ENCODE peak calls at places on chromosomes 6 and 20, in nine cellular contexts. One of them, this sample, is unnamed.

GRCh38 chr6:80527552-80528052 is 421.1 kb downstream of the BCKDHB start:
- DNase-seq in aorta: no peak
- DNase-seq in substantia nigra: no peak
- DNase-seq in GM23338: no peak
- DNase-seq in PC-9: peak
- DNase-seq in mesendoderm: peak
- DNase-seq in H9: no peak
- DNase-seq in lower lobe of right lung: no peak
- DNase-seq in fibroblast of lung: no peak
- DNase-seq in this sample: peak

GRCh38 chr6:155103816-155104366 is 108.8 kb downstream of the TIAM2 start:
- DNase-seq in fibroblast of lung: peak
- DNase-seq in H9: no peak
- DNase-seq in GM23338: peak
- DNase-seq in lower lobe of right lung: no peak
- DNase-seq in mesendoderm: peak
- DNase-seq in PC-9: no peak
- DNase-seq in substantia nigra: no peak
- DNase-seq in aorta: peak
- DNase-seq in this sample: no peak

GRCh38 chr6:33427585-33428218 is 7.8 kb downstream of the SYNGAP1 start:
- DNase-seq in GM23338: peak
- DNase-seq in aorta: peak
- DNase-seq in H9: peak
- DNase-seq in mesendoderm: peak
- DNase-seq in substantia nigra: peak
- DNase-seq in lower lobe of right lung: peak
- DNase-seq in fibroblast of lung: no peak
- DNase-seq in PC-9: no peak
- DNase-seq in this sample: no peak

GRCh38 chr6:52526634-52527033 is 50.2 kb downstream of the TRAM2 start:
- DNase-seq in lower lobe of right lung: no peak
- DNase-seq in substantia nigra: no peak
- DNase-seq in mesendoderm: peak
- DNase-seq in fibroblast of lung: peak
- DNase-seq in PC-9: no peak
- DNase-seq in aorta: no peak
- DNase-seq in H9: no peak
- DNase-seq in GM23338: no peak
- DNase-seq in this sample: peak

GRCh38 chr6:87628881-87629280 is 38.9 kb downstream of the ORC3 start:
- DNase-seq in mesendoderm: no peak
- DNase-seq in lower lobe of right lung: no peak
- DNase-seq in GM23338: no peak
- DNase-seq in substantia nigra: no peak
- DNase-seq in PC-9: no peak
- DNase-seq in H9: no peak
- DNase-seq in fibroblast of lung: peak
- DNase-seq in aorta: no peak
- DNase-seq in this sample: no peak

GRCh38 chr6:7846971-7847818 is 63.4 kb downstream of the TXNDC5 start:
- DNase-seq in aorta: no peak
- DNase-seq in PC-9: no peak
- DNase-seq in mesendoderm: peak
- DNase-seq in fibroblast of lung: peak
- DNase-seq in H9: no peak
- DNase-seq in substantia nigra: no peak
- DNase-seq in lower lobe of right lung: no peak
- DNase-seq in GM23338: peak
- DNase-seq in this sample: no peak

GRCh38 chr6:77292564-77293546 is 170.4 kb downstream of the HTR1B start:
- DNase-seq in PC-9: peak
- DNase-seq in lower lobe of right lung: no peak
- DNase-seq in aorta: no peak
- DNase-seq in mesendoderm: peak
- DNase-seq in fibroblast of lung: peak
- DNase-seq in substantia nigra: no peak
- DNase-seq in GM23338: no peak
- DNase-seq in H9: no peak
- DNase-seq in this sample: peak

GRCh38 chr6:38571721-38572120 is 68.0 kb downstream of the BTBD9 start:
- DNase-seq in H9: no peak
- DNase-seq in substantia nigra: no peak
- DNase-seq in PC-9: no peak
- DNase-seq in mesendoderm: no peak
- DNase-seq in lower lobe of right lung: no peak
- DNase-seq in fibroblast of lung: no peak
- DNase-seq in aorta: no peak
- DNase-seq in GM23338: no peak
- DNase-seq in this sample: no peak

GRCh38 chr20:57698191-57698866 is 11.5 kb downstream of the PMEPA1 start:
- DNase-seq in PC-9: peak
- DNase-seq in aorta: no peak
- DNase-seq in fibroblast of lung: peak
- DNase-seq in lower lobe of right lung: no peak
- DNase-seq in H9: no peak
- DNase-seq in mesendoderm: peak
- DNase-seq in substantia nigra: no peak
- DNase-seq in GM23338: no peak
- DNase-seq in this sample: peak

GRCh38 chr6:141321486-141322347 is 811.0 kb upstream of the GJE1 start:
- DNase-seq in H9: no peak
- DNase-seq in GM23338: no peak
- DNase-seq in substantia nigra: no peak
- DNase-seq in PC-9: no peak
- DNase-seq in lower lobe of right lung: no peak
- DNase-seq in fibroblast of lung: peak
- DNase-seq in aorta: no peak
- DNase-seq in mesendoderm: peak
- DNase-seq in this sample: peak

DNA sequence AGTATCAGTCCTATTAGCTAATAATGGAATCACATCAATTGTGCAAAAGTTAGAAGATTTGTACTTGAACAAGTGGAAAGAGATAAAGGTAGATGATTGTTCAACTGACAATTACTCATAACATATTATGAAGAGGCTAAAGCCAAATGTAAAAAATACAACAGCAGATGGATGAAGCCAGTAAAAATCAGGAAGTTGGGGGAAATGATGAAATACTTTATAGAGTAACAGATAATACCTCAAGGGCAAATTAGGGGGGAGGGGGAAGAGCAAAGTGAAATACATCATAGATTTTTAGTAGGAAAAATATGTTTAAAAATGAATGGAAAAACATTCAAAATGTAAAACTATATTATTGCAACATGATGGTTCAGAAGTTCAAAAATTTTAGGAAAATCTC is 114.0 kb downstream of the PDSS2 start:
- DNase-seq in mesendoderm: no peak
- DNase-seq in lower lobe of right lung: no peak
- DNase-seq in PC-9: no peak
- DNase-seq in fibroblast of lung: no peak
- DNase-seq in H9: no peak
- DNase-seq in GM23338: no peak
- DNase-seq in substantia nigra: no peak
- DNase-seq in aorta: no peak
- DNase-seq in this sample: no peak
- H3K27ac ChIP-seq in mesendoderm: no peak
- H3K27ac ChIP-seq in lower lobe of right lung: no peak
- H3K27ac ChIP-seq in PC-9: no peak
- H3K27ac ChIP-seq in fibroblast of lung: no peak
- H3K27ac ChIP-seq in H9: no peak
- H3K27ac ChIP-seq in GM23338: no peak
- H3K27ac ChIP-seq in substantia nigra: no peak
- H3K27ac ChIP-seq in aorta: no peak
- H3K27ac ChIP-seq in this sample: no peak

DNA sequence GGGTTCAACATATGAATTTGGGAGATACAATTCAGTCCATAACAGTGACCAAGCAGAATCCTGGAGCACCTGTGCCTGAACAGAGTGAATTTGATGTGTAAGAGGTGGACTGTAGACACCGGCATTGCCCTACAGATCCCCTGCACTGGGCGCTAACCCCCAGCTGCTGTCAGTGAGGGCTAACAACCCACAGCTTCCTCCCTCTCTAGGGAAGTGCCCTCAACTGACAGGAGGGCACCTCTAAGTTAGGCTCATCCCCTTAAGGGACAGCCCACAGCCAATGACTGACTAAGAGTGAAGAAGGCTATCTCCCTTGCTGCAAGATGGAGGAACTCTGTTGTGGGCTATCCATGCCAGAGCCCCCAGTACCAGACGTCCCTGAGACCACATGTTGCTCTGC is 15.3 kb upstream of the BPIFB1 start:
- DNase-seq in mesendoderm: no peak
- DNase-seq in fibroblast of lung: no peak
- DNase-seq in PC-9: no peak
- DNase-seq in aorta: no peak
- DNase-seq in H9: no peak
- DNase-seq in substantia nigra: no peak
- DNase-seq in lower lobe of right lung: no peak
- DNase-seq in GM23338: no peak
- DNase-seq in this sample: no peak
- H3K27ac ChIP-seq in mesendoderm: no peak
- H3K27ac ChIP-seq in fibroblast of lung: no peak
- H3K27ac ChIP-seq in PC-9: no peak
- H3K27ac ChIP-seq in aorta: no peak
- H3K27ac ChIP-seq in H9: no peak
- H3K27ac ChIP-seq in substantia nigra: no peak
- H3K27ac ChIP-seq in lower lobe of right lung: no peak
- H3K27ac ChIP-seq in GM23338: no peak
- H3K27ac ChIP-seq in this sample: no peak

DNA sequence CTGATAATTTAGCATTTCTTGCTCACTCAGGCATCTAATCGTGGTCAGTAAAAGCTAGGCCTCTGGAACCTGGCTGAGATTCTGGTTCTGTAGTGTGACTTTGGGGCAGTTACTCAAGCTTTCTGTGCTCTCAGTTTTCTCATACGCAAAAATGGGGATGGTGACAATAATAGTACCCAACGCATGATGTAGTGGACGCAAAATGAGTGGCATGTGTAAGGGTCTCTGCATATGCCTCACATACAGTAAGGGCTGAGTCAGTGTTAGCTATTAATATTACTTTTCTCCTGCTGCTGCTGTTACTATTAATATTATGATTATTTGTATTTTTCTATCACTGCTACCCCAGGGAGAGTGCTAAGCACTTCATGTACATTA is 686 bp downstream of the GINS1 start:
- DNase-seq in mesendoderm: no peak
- DNase-seq in PC-9: no peak
- DNase-seq in lower lobe of right lung: no peak
- DNase-seq in fibroblast of lung: no peak
- DNase-seq in GM23338: no peak
- DNase-seq in aorta: no peak
- DNase-seq in substantia nigra: no peak
- DNase-seq in H9: no peak
- DNase-seq in this sample: no peak
- H3K27ac ChIP-seq in mesendoderm: peak
- H3K27ac ChIP-seq in PC-9: no peak
- H3K27ac ChIP-seq in lower lobe of right lung: no peak
- H3K27ac ChIP-seq in fibroblast of lung: peak
- H3K27ac ChIP-seq in GM23338: peak
- H3K27ac ChIP-seq in aorta: no peak
- H3K27ac ChIP-seq in substantia nigra: no peak
- H3K27ac ChIP-seq in H9: peak
- H3K27ac ChIP-seq in this sample: no peak

GRCh38 chr20:10652660-10653191 is 21.1 kb downstream of the JAG1 start:
- DNase-seq in H9: no peak
- DNase-seq in aorta: no peak
- DNase-seq in mesendoderm: no peak
- DNase-seq in lower lobe of right lung: no peak
- DNase-seq in PC-9: no peak
- DNase-seq in fibroblast of lung: no peak
- DNase-seq in GM23338: no peak
- DNase-seq in substantia nigra: no peak
- DNase-seq in this sample: no peak
- H3K27ac ChIP-seq in H9: no peak
- H3K27ac ChIP-seq in aorta: peak
- H3K27ac ChIP-seq in mesendoderm: no peak
- H3K27ac ChIP-seq in lower lobe of right lung: peak
- H3K27ac ChIP-seq in PC-9: no peak
- H3K27ac ChIP-seq in fibroblast of lung: peak
- H3K27ac ChIP-seq in GM23338: peak
- H3K27ac ChIP-seq in substantia nigra: no peak
- H3K27ac ChIP-seq in this sample: peak

GRCh38 chr6:122803056-122803695 is 14.1 kb downstream of the SMPDL3A start:
- DNase-seq in H9: no peak
- DNase-seq in lower lobe of right lung: no peak
- DNase-seq in GM23338: no peak
- DNase-seq in mesendoderm: no peak
- DNase-seq in aorta: no peak
- DNase-seq in fibroblast of lung: peak
- DNase-seq in PC-9: peak
- DNase-seq in substantia nigra: no peak
- DNase-seq in this sample: no peak

GRCh38 chr6:122801397-122801796 is 12.3 kb downstream of the SMPDL3A start:
- DNase-seq in lower lobe of right lung: no peak
- DNase-seq in aorta: no peak
- DNase-seq in GM23338: no peak
- DNase-seq in H9: no peak
- DNase-seq in mesendoderm: no peak
- DNase-seq in substantia nigra: no peak
- DNase-seq in fibroblast of lung: no peak
- DNase-seq in PC-9: no peak
- DNase-seq in this sample: no peak

GRCh38 chr6:122799916-122800701 is 11.1 kb downstream of the SMPDL3A start:
- DNase-seq in fibroblast of lung: peak
- DNase-seq in H9: no peak
- DNase-seq in aorta: no peak
- DNase-seq in PC-9: peak
- DNase-seq in lower lobe of right lung: no peak
- DNase-seq in substantia nigra: no peak
- DNase-seq in mesendoderm: no peak
- DNase-seq in GM23338: no peak
- DNase-seq in this sample: peak

GRCh38 chr6:122799140-122799539 is 10.1 kb downstream of the SMPDL3A start:
- DNase-seq in substantia nigra: no peak
- DNase-seq in fibroblast of lung: no peak
- DNase-seq in mesendoderm: no peak
- DNase-seq in aorta: no peak
- DNase-seq in PC-9: no peak
- DNase-seq in H9: no peak
- DNase-seq in lower lobe of right lung: no peak
- DNase-seq in GM23338: no peak
- DNase-seq in this sample: no peak

DNA sequence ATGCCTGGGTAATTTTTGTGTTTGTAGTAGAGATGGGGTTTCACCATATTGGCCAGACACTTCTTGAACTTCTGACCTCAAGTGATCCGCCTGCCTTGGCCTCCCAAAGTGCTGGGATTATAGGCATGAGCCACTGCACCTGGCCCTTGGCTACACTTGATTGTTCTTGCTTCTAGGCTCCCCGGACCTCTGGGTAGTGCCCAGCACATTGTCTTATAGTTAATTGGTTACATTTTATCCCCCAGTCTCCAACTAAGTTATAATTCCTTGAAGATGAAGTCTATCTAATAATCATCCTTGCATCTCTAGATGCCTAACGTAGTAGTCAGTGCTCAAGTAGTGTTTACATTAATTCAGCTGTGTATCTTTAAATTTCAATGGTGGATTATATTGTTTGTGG is 11.8 kb downstream of the SMPDL3A start:
- DNase-seq in aorta: no peak
- DNase-seq in substantia nigra: no peak
- DNase-seq in GM23338: no peak
- DNase-seq in lower lobe of right lung: no peak
- DNase-seq in PC-9: no peak
- DNase-seq in fibroblast of lung: no peak
- DNase-seq in mesendoderm: no peak
- DNase-seq in H9: no peak
- DNase-seq in this sample: no peak
- H3K27ac ChIP-seq in aorta: no peak
- H3K27ac ChIP-seq in substantia nigra: no peak
- H3K27ac ChIP-seq in GM23338: no peak
- H3K27ac ChIP-seq in lower lobe of right lung: no peak
- H3K27ac ChIP-seq in PC-9: no peak
- H3K27ac ChIP-seq in fibroblast of lung: no peak
- H3K27ac ChIP-seq in mesendoderm: no peak
- H3K27ac ChIP-seq in H9: no peak
- H3K27ac ChIP-seq in this sample: no peak

This sample was measured in trophoblast cell.